ENCODE peak calls at places on chromosomes 11 and 22, in four cellular contexts. N is progenitor cell of endocrine pancreas; W is spleen; X is stimulated activated CD4-positive, alpha-beta T cell treated with anti-CD3 and anti-CD28 coated beads, Interleukin-12 subunit alpha, Interleukin-12 subunit beta, amount 100 ng/mL, for 48 hours. I is an unnamed sample.

GRCh38 chr11:57301711-57302423 is 22.9 kb downstream of the TNKS1BP1 start:
- DNase-seq in X (no peak), N (no peak), W (no peak), I (no peak)

GRCh38 chr11:116887909-116888556 is 50.6 kb upstream of the APOA1 start:
- DNase-seq in N (no peak), X (no peak), W (no peak), I (no peak)

GRCh38 chr11:64367931-64368672 is 9.1 kb downstream of the RPS6KA4 start:
- DNase-seq in X (no peak), W (no peak), N (no peak), I (no peak)

GRCh38 chr22:46592390-46592872 is 27.8 kb upstream of the GRAMD4 start:
- DNase-seq in X (no peak), W (peak; percentile 92), N (no peak), I (peak; percentile 71)

GRCh38 chr11:118353084-118353710 is 6.2 kb upstream of the UBE4A start:
- DNase-seq in N (no peak), W (no peak), X (no peak), I (no peak)

GRCh38 chr11:61683961-61684869 is 4.0 kb downstream of the DAGLA start:
- DNase-seq in W (no peak), N (no peak), X (no peak), I (no peak)

GRCh38 chr22:45291061-45291930 is 6.5 kb downstream of the UPK3A start:
- DNase-seq in X (no peak), W (no peak), N (no peak), I (no peak)

GRCh38 chr11:8799273-8799672 is 111.7 kb upstream of the AKIP1 start:
- DNase-seq in X (no peak), W (no peak), N (no peak), I (no peak)

GRCh38 chr11:63770763-63771162 is 2.2 kb upstream of the ZFTA start:
- DNase-seq in X (no peak), N (no peak), W (no peak), I (no peak)

GRCh38 chr22:40194656-40195055 is 16.9 kb downstream of the TNRC6B start:
- DNase-seq in W (no peak), X (no peak), N (no peak), I (no peak)

GRCh38 chr22:28410050-28410816 is 269.4 kb downstream of the TTC28 start:
- DNase-seq in W (no peak), N (no peak), X (no peak), I (no peak)

GRCh38 chr22:40396882-40397281 is 26.5 kb downstream of the SGSM3 start:
- DNase-seq in W (no peak), N (peak; percentile 35), X (no peak), I (no peak)

I was measured in GM12891.